ENCODE peak calls at places on chromosomes 16 and 17, in ten cellular contexts. Z, C, S, B, M, V, G, Q, L and E are unnamed samples.

GRCh38 chr17:17667947-17668346 is 13.3 kb upstream of the RAI1 start:
- DNase-seq in L (no peak), M (no peak), S (no peak), B (no peak), V (no peak), Z (no peak), G (no peak), Q (peak; percentile 52), C (no peak), E (no peak)

GRCh38 chr17:76903631-76904030 is 35.4 kb downstream of the MGAT5B start:
- DNase-seq in L (no peak), G (no peak), V (no peak), C (no peak), S (no peak), Z (no peak), B (no peak), M (no peak), Q (no peak), E (no peak)

GRCh38 chr16:3182608-3183444 is 5.2 kb upstream of the OR1F1 start:
- DNase-seq in Q (peak; percentile 80), S (no peak), C (no peak), L (peak; percentile 72), M (no peak), B (no peak), Z (no peak), V (no peak), G (peak; percentile 50), E (no peak)

GRCh38 chr16:17768257-17768656 is 297.5 kb upstream of the XYLT1 start:
- DNase-seq in G (no peak), S (no peak), C (no peak), Q (no peak), B (no peak), L (no peak), Z (no peak), M (peak; percentile 34), V (no peak), E (no peak)

GRCh38 chr17:40345161-40346034 is 19.1 kb downstream of the GJD3 start:
- DNase-seq in Z (no peak), C (peak; percentile 21), L (peak; percentile 82), G (peak; percentile 86), M (no peak), S (no peak), V (peak; percentile 84), Q (peak; percentile 80), B (peak; percentile 84), E (peak; percentile 85)

GRCh38 chr17:78474631-78475146 is 96.2 kb downstream of the PGS1 start:
- DNase-seq in Z (peak; percentile 99), G (no peak), M (no peak), L (no peak), Q (no peak), V (no peak), S (no peak), B (no peak), C (no peak), E (no peak)

GRCh38 chr17:59436900-59437299 is 105.4 kb downstream of the YPEL2 start:
- DNase-seq in Z (no peak), Q (no peak), V (peak; percentile 65), L (no peak), G (no peak), S (no peak), C (no peak), B (no peak), M (no peak), E (no peak)

GRCh38 chr17:50056217-50056960 is 479 bp downstream of the ITGA3 start:
- DNase-seq in C (peak; percentile 44), L (no peak), B (peak; percentile 78), Z (peak; percentile 78), Q (peak; percentile 80), M (no peak), G (peak; percentile 85), S (peak; percentile 46), V (peak; percentile 55), E (peak; percentile 84)

GRCh38 chr17:79431175-79431574 is 179.7 kb downstream of the RBFOX3 start:
- DNase-seq in Z (no peak), G (no peak), V (no peak), C (no peak), M (no peak), S (no peak), B (no peak), Q (no peak), L (no peak), E (no peak)